ENCODE peak calls at places on chromosomes 5 and 9, in four cellular contexts. D is esophagus squamous epithelium; I is uterus; C is CD8-positive, alpha-beta T cell. Z is an unnamed sample.

GRCh38 chr5:93572773-93573626 is 8.0 kb downstream of the NR2F1-AS1 start:
- DNase-seq in D (no peak), I (no peak), C (no peak), Z (no peak)

GRCh38 chr5:77145666-77146065 is 58.6 kb upstream of the ZBED3 start:
- DNase-seq in I (no peak), D (no peak), C (no peak), Z (no peak)

GRCh38 chr9:69466151-69466550 is 141.1 kb downstream of the ENTREP1 start:
- DNase-seq in C (no peak), D (no peak), I (no peak), Z (no peak)

GRCh38 chr5:135461752-135462151 is 9.6 kb upstream of the TIFAB start:
- DNase-seq in C (no peak), I (no peak), D (no peak), Z (no peak)

GRCh38 chr9:93712896-93713295 is 136.5 kb downstream of the PHF2 start:
- DNase-seq in I (no peak), D (no peak), C (no peak), Z (no peak)

GRCh38 chr9:17414990-17415389 is 163.9 kb upstream of the SH3GL2 start:
- DNase-seq in I (no peak), D (no peak), C (no peak), Z (no peak)

GRCh38 chr9:72635197-72635596 is 113.8 kb downstream of the TMC1 start:
- DNase-seq in D (no peak), C (no peak), I (no peak), Z (no peak)

GRCh38 chr9:91939953-91940352 is 10.1 kb downstream of the ROR2 start:
- DNase-seq in I (no peak), C (no peak), D (no peak), Z (no peak)

DNA sequence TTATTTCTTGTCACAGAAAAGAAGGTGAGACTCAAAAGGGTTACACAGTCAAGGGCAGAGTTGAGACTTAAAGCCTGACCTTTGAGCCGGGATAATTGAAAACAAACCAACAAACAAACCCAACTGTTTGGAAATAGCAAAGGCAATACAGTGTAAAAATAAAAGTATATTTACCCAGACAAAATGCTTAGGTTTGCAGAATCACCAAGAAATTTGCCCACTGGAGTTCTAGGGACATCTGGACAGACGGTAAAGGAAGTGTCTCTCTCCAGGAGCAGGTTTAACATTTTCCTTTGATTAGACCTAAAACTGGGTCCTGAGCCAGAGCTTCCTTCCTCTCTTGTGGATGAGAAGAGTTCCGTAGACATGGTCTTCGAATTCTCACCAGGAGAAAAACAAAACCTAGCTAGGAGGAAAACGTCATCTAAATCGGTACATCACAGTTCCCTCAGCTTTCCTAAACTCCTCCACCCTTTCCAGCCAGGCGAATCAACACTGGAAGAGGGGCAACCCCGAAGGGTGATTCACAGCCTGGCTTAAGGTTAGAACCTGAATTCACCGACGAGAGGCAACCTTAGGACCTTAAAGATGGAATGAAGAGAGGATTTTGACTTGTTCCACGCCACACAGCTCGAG is 673 bp downstream of the CDC25C start:
- DNase-seq in C (no peak), D (no peak), I (no peak), Z (no peak)
- H3K4me3 ChIP-seq in C (peak overlapping the region; percentile 52), D (peak overlapping the region; percentile 46), I (peak overlapping the region; percentile 32), Z (peak overlapping the region; percentile 57)

DNA sequence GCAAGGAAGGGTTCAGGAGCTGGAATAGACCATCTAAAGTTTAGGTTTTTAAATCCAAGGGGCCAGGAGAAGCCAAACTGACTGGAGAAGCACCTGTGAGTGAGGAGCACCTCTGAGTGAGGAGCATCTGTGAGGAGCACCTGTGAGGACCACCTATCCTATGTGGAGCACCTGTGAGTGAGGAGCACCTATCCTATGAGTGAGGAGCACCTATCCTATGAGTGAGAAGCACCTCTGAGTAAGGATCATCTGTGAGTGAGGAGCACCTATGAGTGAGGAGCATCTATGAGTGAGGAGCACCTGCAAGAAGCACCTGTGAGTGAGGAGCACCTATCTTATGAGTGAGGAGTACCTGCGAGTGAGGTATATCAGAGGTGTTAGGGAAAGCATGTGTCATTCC is 8.0 kb upstream of the OR1Q1 start:
- DNase-seq in I (no peak), D (no peak), C (no peak), Z (no peak)
- H3K9me3 ChIP-seq in I (no peaks in the 10 kb centered on the region), D (no peaks in the 10 kb centered on the region), C (no peaks in the 10 kb centered on the region), Z (peaks cover 4% of the 10 kb centered on the region)

DNA sequence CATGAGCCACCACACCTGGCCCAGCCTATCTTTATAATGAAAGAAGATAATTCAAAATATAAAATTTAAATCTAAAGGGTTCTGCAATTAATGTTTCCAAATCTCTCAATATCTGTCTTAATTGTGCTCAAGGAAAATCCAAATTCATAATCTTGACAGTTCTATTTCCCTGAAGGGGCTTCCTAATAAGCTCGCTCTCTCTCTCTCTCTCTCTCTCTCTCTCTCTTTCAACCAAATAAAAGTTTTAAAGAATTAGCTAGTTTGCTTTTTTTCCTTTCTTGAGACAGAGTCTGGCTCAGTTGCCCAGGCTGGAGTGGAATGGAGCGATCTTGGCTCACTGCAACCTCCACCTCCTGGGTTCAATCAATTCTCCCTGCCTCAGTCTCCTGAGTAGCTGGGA is 13.2 kb upstream of the SCAI start:
- DNase-seq in D (no peak), C (no peak), I (no peak), Z (no peak)
- H3K4me3 ChIP-seq in D (no peak overlapping the region), C (no peak overlapping the region), I (no peak overlapping the region), Z (no peak overlapping the region)

GRCh38 chr5:140631831-140632365 is 1.1 kb downstream of the CD14 start:
- DNase-seq in C (peak; percentile 42), I (no peak), D (no peak), Z (no peak)

GRCh38 chr5:140628711-140629110 is 4.3 kb downstream of the CD14 start:
- DNase-seq in C (no peak), D (no peak), I (no peak), Z (no peak)

GRCh38 chr5:140632366-140633080 is 452 bp downstream of the CD14 start:
- DNase-seq in C (peak; percentile 50), I (peak; percentile 31), D (no peak), Z (peak; percentile 56)

GRCh38 chr5:140631063-140631462 is 1.9 kb downstream of the CD14 start:
- DNase-seq in C (no peak), I (no peak), D (no peak), Z (no peak)

DNA sequence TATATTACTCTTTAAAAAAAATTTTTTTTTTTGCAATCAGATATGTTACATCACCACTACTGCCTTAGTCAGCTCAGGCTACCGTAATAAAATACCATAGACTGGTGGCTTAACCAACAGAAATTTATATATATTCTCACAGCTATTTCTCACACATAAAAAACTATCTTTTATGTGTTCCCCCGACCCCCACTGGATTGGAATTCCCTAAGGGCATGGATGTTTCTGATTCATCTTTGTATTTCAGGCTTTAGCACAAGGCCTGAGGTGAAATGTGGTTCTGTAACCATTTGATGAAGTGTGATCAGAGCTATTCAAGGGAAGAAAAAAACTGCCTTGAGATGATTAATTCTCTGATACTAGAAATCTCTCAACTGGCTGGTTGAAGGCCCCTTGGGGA is 2.7 kb downstream of the CD14 start:
- DNase-seq in D (no peak), C (no peak), I (no peak), Z (no peak)
- H3K9me3 ChIP-seq in D (no peaks in the 10 kb centered on the region), C (no peaks in the 10 kb centered on the region), I (no peaks in the 10 kb centered on the region), Z (no peaks in the 10 kb centered on the region)

GRCh38 chr5:151620463-151620844 is 29.3 kb upstream of the FAT2 start:
- DNase-seq in C (no peak), I (no peak), D (no peak), Z (no peak)
- H3K4me3 ChIP-seq in C (no peak overlapping the region), I (no peak overlapping the region), D (no peak overlapping the region), Z (no peak overlapping the region)

GRCh38 chr9:118990949-118991348 is 378.3 kb downstream of the BRINP1 start:
- DNase-seq in I (no peak), D (no peak), C (no peak), Z (no peak)

GRCh38 chr9:118985851-118986250 is 383.4 kb downstream of the BRINP1 start:
- DNase-seq in D (no peak), I (no peak), C (no peak), Z (no peak)

GRCh38 chr9:118992813-118993747 is 376.2 kb downstream of the BRINP1 start:
- DNase-seq in I (no peak), C (no peak), D (no peak), Z (no peak)

GRCh38 chr9:118991366-118992285 is 377.6 kb downstream of the BRINP1 start:
- DNase-seq in D (no peak), C (no peak), I (no peak), Z (no peak)

DNA sequence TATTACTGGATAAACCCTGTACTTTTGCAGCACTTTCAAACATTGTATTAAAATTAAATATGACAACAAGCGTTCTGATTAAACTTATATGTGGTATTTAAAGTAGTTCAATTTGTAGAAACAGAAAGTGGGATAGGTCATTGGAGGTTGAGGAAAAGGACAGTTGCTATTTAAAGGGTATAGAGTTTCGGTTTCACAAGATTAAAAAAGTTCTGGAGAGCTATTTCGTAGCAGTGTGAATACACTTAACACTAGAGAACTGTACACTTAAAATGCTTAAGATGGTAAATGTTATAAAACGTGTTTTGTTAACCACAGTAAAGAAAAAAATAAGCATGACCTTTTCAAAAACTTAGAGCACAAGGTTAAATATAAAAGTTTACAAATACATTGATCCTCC is 382.1 kb downstream of the BRINP1 start:
- DNase-seq in I (no peak), D (no peak), C (no peak), Z (no peak)
- H3K9me3 ChIP-seq in I (no peaks in the 10 kb centered on the region), D (no peaks in the 10 kb centered on the region), C (no peaks in the 10 kb centered on the region), Z (no peaks in the 10 kb centered on the region)

GRCh38 chr5:160466121-160466520 is 44.5 kb downstream of the PTTG1 start:
- DNase-seq in I (no peak), D (no peak), C (no peak), Z (no peak)

GRCh38 chr5:160468576-160468975 is 46.9 kb downstream of the PTTG1 start:
- DNase-seq in I (no peak), D (no peak), C (no peak), Z (no peak)

GRCh38 chr5:160469156-160470144 is 47.8 kb downstream of the PTTG1 start:
- DNase-seq in C (no peak), I (no peak), D (no peak), Z (no peak)

GRCh38 chr5:160466889-160467554 is 45.4 kb downstream of the PTTG1 start:
- DNase-seq in I (no peak), C (no peak), D (no peak), Z (peak; percentile 10)

GRCh38 chr5:160467555-160468418 is 46.1 kb downstream of the PTTG1 start:
- DNase-seq in I (peak; percentile 21), D (peak; percentile 41), C (peak; percentile 70), Z (peak; percentile 72)
- H3K4me3 ChIP-seq in I (no peak overlapping the region), D (peak overlapping the region; percentile 39), C (peak overlapping the region; percentile 70), Z (peak overlapping the region; percentile 56)

DNA sequence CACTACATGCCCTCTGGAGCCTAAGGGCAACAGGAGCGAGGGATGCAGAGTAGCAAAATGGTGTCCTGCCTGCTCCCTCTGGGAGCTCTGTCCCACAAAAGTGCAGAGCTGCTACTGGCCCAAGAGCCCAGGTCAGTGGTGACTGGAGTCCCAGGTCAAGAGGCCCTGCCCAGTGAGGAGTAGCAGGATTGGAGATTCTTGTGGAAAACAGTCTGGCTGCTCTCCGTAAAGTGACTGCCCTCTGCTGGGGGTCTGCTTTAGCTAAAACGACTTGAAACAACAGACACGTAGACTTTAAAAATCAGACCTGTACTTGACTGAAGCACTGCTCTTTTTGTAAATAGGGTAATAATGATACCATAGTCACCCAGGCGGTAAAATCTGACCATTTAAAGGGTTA is 917.0 kb downstream of the MAT2B start:
- DNase-seq in D (no peak), C (no peak), I (no peak), Z (no peak)
- H3K9me3 ChIP-seq in D (peaks cover 28% of the 10 kb centered on the region), C (no peaks in the 10 kb centered on the region), I (no peaks in the 10 kb centered on the region), Z (no peaks in the 10 kb centered on the region)

GRCh38 chr9:14992516-14992915 is 82.3 kb upstream of the FREM1 start:
- DNase-seq in D (no peak), C (no peak), I (no peak), Z (no peak)
- H3K4me3 ChIP-seq in D (peak overlapping the region; percentile 58), C (peak overlapping the region; percentile 67), I (peak overlapping the region; percentile 63), Z (peak overlapping the region; percentile 67)

Z was measured in heart right ventricle.